ENCODE peak calls at places on chromosomes 6 and 20, in nine cellular contexts. X, L, Z, E, W, B, D, M and S are unnamed samples.

GRCh38 chr6:25263602-25264001 is 15.6 kb upstream of the CARMIL1 start:
- DNase-seq in W (peak), L (no peak), E (no peak), D (no peak), Z (no peak), B (no peak), M (no peak), X (no peak), S (no peak)

GRCh38 chr6:84773431-84774173 is 9.2 kb upstream of the TBX18 start:
- DNase-seq in E (no peak), D (no peak), W (peak), M (peak), X (no peak), L (no peak), Z (no peak), B (peak), S (no peak)

GRCh38 chr6:29667158-29667557 is 10.3 kb downstream of the MOG start:
- DNase-seq in X (no peak), W (no peak), D (no peak), B (peak), E (no peak), Z (no peak), L (no peak), M (no peak), S (no peak)

GRCh38 chr6:25165181-25165580 is 114.0 kb upstream of the CARMIL1 start:
- DNase-seq in X (no peak), M (no peak), L (no peak), D (no peak), W (no peak), Z (no peak), B (no peak), E (no peak), S (no peak)

GRCh38 chr20:56945057-56945456 is 316.0 kb downstream of the TFAP2C start:
- DNase-seq in W (peak), B (no peak), X (no peak), M (no peak), Z (no peak), D (no peak), L (no peak), E (no peak), S (no peak)

GRCh38 chr6:156773935-156774871 is 3.0 kb upstream of the ARID1B start:
- DNase-seq in L (no peak), X (no peak), B (peak), W (no peak), Z (no peak), D (no peak), M (no peak), E (no peak), S (no peak)

GRCh38 chr6:5072440-5072839 is 12.7 kb upstream of the PPP1R3G start:
- DNase-seq in E (no peak), X (no peak), M (no peak), B (no peak), L (peak), W (no peak), Z (no peak), D (no peak), S (no peak)

GRCh38 chr6:89475634-89476033 is 42.7 kb downstream of the ANKRD6 start:
- DNase-seq in Z (no peak), E (no peak), M (no peak), X (no peak), B (no peak), D (no peak), W (peak), L (peak), S (no peak)

GRCh38 chr6:15313367-15313766 is 67.5 kb downstream of the JARID2 start:
- DNase-seq in X (no peak), B (no peak), E (no peak), L (no peak), W (peak), D (no peak), M (peak), Z (no peak), S (peak)

GRCh38 chr6:163414117-163414366 is 476 bp upstream of the QKI start:
- DNase-seq in L (no peak), X (no peak), W (no peak), D (no peak), E (no peak), M (no peak), B (no peak), Z (no peak), S (no peak)

GRCh38 chr6:33583591-33584155 is 3.6 kb upstream of the BAK1 start:
- DNase-seq in W (peak), Z (no peak), M (no peak), D (no peak), B (peak), X (no peak), E (no peak), L (peak), S (no peak)

GRCh38 chr20:61514805-61515505 is 262.9 kb downstream of the CDH4 start:
- DNase-seq in M (no peak), B (no peak), L (no peak), Z (no peak), X (no peak), W (no peak), E (no peak), D (no peak), S (no peak)

GRCh38 chr20:618980-619379 is 8.9 kb upstream of the TCF15 start:
- DNase-seq in M (no peak), L (no peak), B (no peak), Z (no peak), E (no peak), W (no peak), X (no peak), D (no peak), S (no peak)

GRCh38 chr20:51043811-51044210 is 20.9 kb upstream of the KCNG1 start:
- DNase-seq in B (no peak), Z (peak), X (no peak), E (no peak), D (no peak), M (no peak), W (peak), L (no peak), S (no peak)

GRCh38 chr6:138653435-138653834 is 120.1 kb upstream of the CCDC28A start:
- DNase-seq in B (no peak), M (no peak), Z (no peak), E (no peak), D (no peak), L (no peak), W (no peak), X (no peak), S (no peak)

GRCh38 chr20:57656252-57656820 is 36.1 kb upstream of the ZBP1 start:
- DNase-seq in Z (no peak), W (no peak), B (no peak), M (peak), X (no peak), D (no peak), L (peak), E (no peak), S (no peak)

GRCh38 chr6:39884696-39885095 is 49.6 kb downstream of the MOCS1 start:
- DNase-seq in D (no peak), Z (peak), E (no peak), L (no peak), X (no peak), W (peak), M (no peak), B (no peak), S (no peak)

GRCh38 chr20:56343861-56344381 is 14.9 kb upstream of the FAM210B start:
- DNase-seq in D (no peak), M (peak), X (peak), L (peak), W (peak), B (peak), E (no peak), Z (no peak), S (peak)

GRCh38 chr6:4316867-4317400 is 181.6 kb upstream of the ECI2 start:
- DNase-seq in M (peak), B (no peak), L (no peak), Z (peak), W (peak), E (no peak), D (no peak), X (no peak), S (peak)

GRCh38 chr6:1596088-1596852 is 13.4 kb upstream of the FOXC1 start:
- DNase-seq in X (peak), M (peak), W (peak), L (peak), Z (no peak), D (peak), B (peak), E (peak), S (peak)

GRCh38 chr6:30481213-30481964 is 7.9 kb upstream of the HLA-E start:
- DNase-seq in Z (no peak), L (no peak), E (no peak), B (peak), D (no peak), X (no peak), M (no peak), W (no peak), S (no peak)

GRCh38 chr20:39825950-39826349 is 863.1 kb downstream of the MAFB start:
- DNase-seq in D (no peak), B (no peak), X (no peak), M (no peak), L (no peak), E (no peak), W (peak), Z (no peak), S (no peak)

GRCh38 chr6:3456794-3457709 is at the start of gene SLC22A23:
- DNase-seq in B (peak), W (peak), D (peak), M (peak), X (peak), E (peak), Z (no peak), L (peak), S (peak)

GRCh38 chr6:33443025-33443424 is 11.4 kb upstream of the ZBTB9 start:
- DNase-seq in D (no peak), X (no peak), W (no peak), B (no peak), M (no peak), L (no peak), Z (no peak), E (no peak), S (peak)

GRCh38 chr6:161010418-161010817 is 18.8 kb downstream of the MAP3K4 start:
- DNase-seq in M (no peak), D (no peak), E (no peak), Z (peak), L (no peak), W (peak), B (no peak), X (no peak), S (no peak)

GRCh38 chr6:129767776-129768490 is 58.0 kb upstream of the ARHGAP18 start:
- DNase-seq in M (no peak), W (no peak), X (no peak), E (no peak), Z (no peak), D (no peak), L (no peak), B (peak), S (no peak)

GRCh38 chr20:58239216-58239615 is 10.8 kb upstream of the ANKRD60 start:
- DNase-seq in E (no peak), X (no peak), M (no peak), L (no peak), W (no peak), B (no peak), Z (no peak), D (no peak), S (no peak)

GRCh38 chr20:63238491-63239126 is 2.9 kb downstream of the BIRC7 start:
- DNase-seq in B (no peak), W (no peak), E (no peak), M (no peak), X (no peak), Z (no peak), D (no peak), L (no peak), S (no peak)

GRCh38 chr6:67916389-67916788 is 718.7 kb upstream of the ADGRB3 start:
- DNase-seq in M (no peak), D (no peak), E (no peak), W (no peak), Z (no peak), L (no peak), X (no peak), B (no peak), S (no peak)

GRCh38 chr20:63240004-63240403 is 4.3 kb downstream of the BIRC7 start:
- DNase-seq in W (no peak), Z (no peak), L (no peak), X (no peak), E (no peak), D (no peak), B (no peak), M (no peak), S (no peak)

GRCh38 chr6:65760285-65760684 is 53.3 kb upstream of the EYS start:
- DNase-seq in B (no peak), L (no peak), X (no peak), D (no peak), W (peak), M (no peak), E (no peak), Z (no peak), S (no peak)

GRCh38 chr6:110331816-110332215 is 26.3 kb downstream of the METTL24 start:
- DNase-seq in E (no peak), D (no peak), B (no peak), W (peak), L (no peak), M (no peak), X (no peak), Z (no peak), S (no peak)

GRCh38 chr20:2093200-2093781 is 8.3 kb upstream of the STK35 start:
- DNase-seq in X (peak), L (peak), E (no peak), D (no peak), B (peak), M (no peak), Z (no peak), W (peak), S (no peak)

GRCh38 chr6:104639671-104640070 is 220.0 kb downstream of the HACE1 start:
- DNase-seq in W (peak), Z (no peak), E (no peak), L (no peak), X (no peak), B (no peak), M (no peak), D (no peak), S (no peak)

GRCh38 chr20:7171911-7172310 is 404.4 kb downstream of the BMP2 start:
- DNase-seq in Z (no peak), B (no peak), D (no peak), E (no peak), M (no peak), W (peak), X (no peak), L (no peak), S (no peak)

GRCh38 chr20:12207875-12208274 is 290.2 kb downstream of the BTBD3 start:
- DNase-seq in M (no peak), Z (peak), W (peak), D (no peak), X (no peak), E (no peak), L (no peak), B (peak), S (no peak)

GRCh38 chr20:17619351-17620093 is 49.6 kb downstream of the DSTN start:
- DNase-seq in L (peak), Z (no peak), M (no peak), W (no peak), E (no peak), X (no peak), D (no peak), B (no peak), S (peak)

GRCh38 chr20:49615401-49616153 is 47.6 kb upstream of the PTGIS start:
- DNase-seq in Z (no peak), W (peak), B (no peak), L (no peak), E (no peak), D (no peak), X (no peak), M (no peak), S (peak)

GRCh38 chr20:1832634-1833033 is 62.6 kb upstream of the SIRPA start:
- DNase-seq in W (no peak), E (no peak), X (no peak), L (no peak), Z (no peak), D (no peak), M (no peak), B (no peak), S (no peak)